ENCODE peak calls at places on chromosomes 1 and 21, in five cellular contexts. Q is GM13976; I is stimulated activated naive CD8-positive, alpha-beta T cell treated with anti-CD3 and anti-CD28 coated beads, Interleukin-15, Interleukin-2, amounts not matched to agents 100 U/mL and 50 U/mL, for 24 hours; J is tibial artery; K is psoas muscle. X is an unnamed sample.

GRCh38 chr21:43727571-43728466 is 8.9 kb downstream of the PDXK start:
- DNase-seq in Q (no peak), I (no peak), J (peak), K (peak), X (peak)

GRCh38 chr1:232306269-232306911 is 323.5 kb downstream of the SIPA1L2 start:
- DNase-seq in Q (no peak), I (no peak), J (no peak), K (peak), X (peak)

GRCh38 chr1:226985239-226985838 is 45.2 kb downstream of the COQ8A start:
- DNase-seq in Q (no peak), I (no peak), J (no peak), K (no peak), X (no peak)

GRCh38 chr1:17215545-17215890 is 10.6 kb downstream of the PADI1 start:
- DNase-seq in Q (no peak), I (no peak), J (no peak), K (no peak), X (peak)

GRCh38 chr1:203475012-203475981 is at the start of gene PRELP:
- DNase-seq in Q (no peak), I (no peak), J (peak), K (peak), X (peak)

GRCh38 chr1:227437495-227438008 is 119.3 kb upstream of the CDC42BPA start:
- DNase-seq in Q (peak), I (no peak), J (no peak), K (no peak), X (peak)

GRCh38 chr1:6179564-6180175 is 451 bp downstream of the CHD5 start:
- DNase-seq in Q (no peak), I (no peak), J (no peak), K (no peak), X (no peak)

GRCh38 chr1:172733815-172734214 is 74.9 kb downstream of the FASLG start:
- DNase-seq in Q (no peak), I (no peak), J (no peak), K (no peak), X (no peak)

GRCh38 chr1:33735624-33736023 is 128.3 kb upstream of the HMGB4 start:
- DNase-seq in Q (no peak), I (no peak), J (no peak), K (no peak), X (peak)

GRCh38 chr1:112643080-112643479 is 23.4 kb downstream of the CAPZA1 start:
- DNase-seq in Q (no peak), I (no peak), J (no peak), K (no peak), X (no peak)

GRCh38 chr1:55913565-55913964 is 665.8 kb downstream of the PLPP3 start:
- DNase-seq in Q (no peak), I (no peak), J (no peak), K (no peak), X (no peak)

GRCh38 chr21:19353271-19353670 is 949.7 kb upstream of the TMPRSS15 start:
- DNase-seq in Q (no peak), I (no peak), J (no peak), K (no peak), X (no peak)

GRCh38 chr1:45585496-45586075 is 1.7 kb downstream of the NASP start:
- DNase-seq in Q (no peak), I (peak), J (no peak), K (no peak), X (no peak)

GRCh38 chr1:157156058-157156541 is 17.9 kb upstream of the ETV3 start:
- DNase-seq in Q (peak), I (peak), J (peak), K (peak), X (peak)

GRCh38 chr1:18632711-18633427 is 2.2 kb downstream of the PAX7 start:
- DNase-seq in Q (no peak), I (no peak), J (no peak), K (no peak), X (no peak)

GRCh38 chr21:43359081-43359822 is 67.7 kb downstream of the SIK1 start:
- DNase-seq in Q (no peak), I (no peak), J (no peak), K (no peak), X (no peak)

GRCh38 chr1:220803401-220804201 is 16.9 kb downstream of the MTARC1 start:
- DNase-seq in Q (peak), I (peak), J (no peak), K (no peak), X (peak)

GRCh38 chr1:220669005-220669404 is 21.2 kb upstream of the C1orf115 start:
- DNase-seq in Q (no peak), I (no peak), J (no peak), K (no peak), X (no peak)

GRCh38 chr1:20702416-20702815 is 15.4 kb downstream of the KIF17 start:
- DNase-seq in Q (no peak), I (no peak), J (no peak), K (no peak), X (peak)

GRCh38 chr1:6126521-6127067 is 53.5 kb downstream of the CHD5 start:
- DNase-seq in Q (no peak), I (no peak), J (no peak), K (no peak), X (no peak)

GRCh38 chr1:119475866-119476439 is 31.1 kb upstream of the HSD3B1 start:
- DNase-seq in Q (peak), I (peak), J (no peak), K (no peak), X (peak)

GRCh38 chr1:236692722-236693121 is 6.4 kb downstream of the ACTN2 start:
- DNase-seq in Q (no peak), I (no peak), J (no peak), K (no peak), X (no peak)

GRCh38 chr1:205590457-205590768 is 41.4 kb downstream of the ELK4 start:
- DNase-seq in Q (no peak), I (no peak), J (peak), K (no peak), X (no peak)

GRCh38 chr1:19869929-19870328 is 12.3 kb upstream of the OTUD3 start:
- DNase-seq in Q (no peak), I (no peak), J (no peak), K (no peak), X (peak)

GRCh38 chr21:32256873-32257620 is 21.8 kb downstream of the MIS18A start:
- DNase-seq in Q (no peak), I (no peak), J (peak), K (peak), X (peak)

GRCh38 chr1:169529068-169529642 is 43.4 kb upstream of the SLC19A2 start:
- DNase-seq in Q (no peak), I (no peak), J (no peak), K (no peak), X (peak)

GRCh38 chr1:45001011-45001481 is 10.1 kb downstream of the HECTD3 start:
- DNase-seq in Q (no peak), I (no peak), J (no peak), K (no peak), X (no peak)

GRCh38 chr1:18059206-18059605 is 48.4 kb upstream of the IGSF21 start:
- DNase-seq in Q (no peak), I (no peak), J (no peak), K (no peak), X (no peak)

GRCh38 chr1:231240883-231241735 is at the start of gene GNPAT:
- DNase-seq in Q (peak), I (peak), J (peak), K (peak), X (peak)

GRCh38 chr1:219092206-219092605 is 81.5 kb upstream of the LYPLAL1 start:
- DNase-seq in Q (no peak), I (no peak), J (no peak), K (no peak), X (peak)

GRCh38 chr1:119924948-119925898 is 28.9 kb upstream of the ADAM30 start:
- DNase-seq in Q (no peak), I (no peak), J (no peak), K (peak), X (no peak)

X was measured in PC-3.